ENCODE peak calls at places on chromosome 10, in nine cellular contexts. One of them, this sample, is unnamed.
A peak's percentile ranks its signal among the peaks of the same experiment; 100 is the strongest.

GRCh38 chr10:80191589-80192270 is 13.6 kb downstream of the ANXA11 start:
- DNase-seq in psoas muscle: peak; percentile 61
- DNase-seq in AG09309: no peak
- DNase-seq in heart left ventricle: no peak
- DNase-seq in lower leg skin: no peak
- DNase-seq in dorsolateral prefrontal cortex: no peak
- DNase-seq in RWPE2: no peak
- DNase-seq in cardiac muscle cell: no peak
- DNase-seq in heart right ventricle: no peak
- DNase-seq in this sample: no peak

GRCh38 chr10:127449491-127449890 is 99.6 kb upstream of the NPS start:
- DNase-seq in AG09309: no peak
- DNase-seq in RWPE2: no peak
- DNase-seq in dorsolateral prefrontal cortex: no peak
- DNase-seq in heart left ventricle: no peak
- DNase-seq in psoas muscle: no peak
- DNase-seq in lower leg skin: peak; percentile 3
- DNase-seq in heart right ventricle: no peak
- DNase-seq in cardiac muscle cell: no peak
- DNase-seq in this sample: no peak

GRCh38 chr10:132539894-132540293 is 2.3 kb downstream of the INPP5A start:
- DNase-seq in dorsolateral prefrontal cortex: no peak
- DNase-seq in heart right ventricle: no peak
- DNase-seq in heart left ventricle: no peak
- DNase-seq in AG09309: peak; percentile 27
- DNase-seq in lower leg skin: no peak
- DNase-seq in psoas muscle: no peak
- DNase-seq in cardiac muscle cell: no peak
- DNase-seq in RWPE2: no peak
- DNase-seq in this sample: peak; percentile 60

GRCh38 chr10:30384791-30385201 is 35.7 kb upstream of the MTPAP start:
- DNase-seq in heart left ventricle: no peak
- DNase-seq in psoas muscle: no peak
- DNase-seq in RWPE2: no peak
- DNase-seq in dorsolateral prefrontal cortex: no peak
- DNase-seq in cardiac muscle cell: peak; percentile 50
- DNase-seq in heart right ventricle: no peak
- DNase-seq in AG09309: no peak
- DNase-seq in lower leg skin: peak; percentile 81
- DNase-seq in this sample: peak; percentile 39

GRCh38 chr10:129774082-129774735 is 189.9 kb downstream of the EBF3 start:
- DNase-seq in lower leg skin: peak; percentile 83
- DNase-seq in heart right ventricle: no peak
- DNase-seq in RWPE2: no peak
- DNase-seq in heart left ventricle: peak; percentile 16
- DNase-seq in AG09309: no peak
- DNase-seq in cardiac muscle cell: no peak
- DNase-seq in psoas muscle: no peak
- DNase-seq in dorsolateral prefrontal cortex: no peak
- DNase-seq in this sample: no peak

GRCh38 chr10:127872011-127872741 is 20.6 kb downstream of the CLRN3 start:
- DNase-seq in cardiac muscle cell: no peak
- DNase-seq in dorsolateral prefrontal cortex: peak; percentile 63
- DNase-seq in heart right ventricle: peak; percentile 44
- DNase-seq in AG09309: no peak
- DNase-seq in lower leg skin: peak; percentile 74
- DNase-seq in heart left ventricle: peak; percentile 52
- DNase-seq in psoas muscle: peak; percentile 41
- DNase-seq in RWPE2: no peak
- DNase-seq in this sample: peak; percentile 75

GRCh38 chr10:24097771-24098207 is 111.1 kb upstream of the KIAA1217 start:
- DNase-seq in cardiac muscle cell: no peak
- DNase-seq in AG09309: no peak
- DNase-seq in lower leg skin: no peak
- DNase-seq in heart right ventricle: no peak
- DNase-seq in psoas muscle: no peak
- DNase-seq in heart left ventricle: no peak
- DNase-seq in RWPE2: no peak
- DNase-seq in dorsolateral prefrontal cortex: no peak
- DNase-seq in this sample: no peak

GRCh38 chr10:10824611-10825148 is 193.0 kb upstream of the CELF2 start:
- DNase-seq in lower leg skin: no peak
- DNase-seq in dorsolateral prefrontal cortex: no peak
- DNase-seq in heart right ventricle: peak; percentile 45
- DNase-seq in RWPE2: no peak
- DNase-seq in psoas muscle: peak; percentile 24
- DNase-seq in cardiac muscle cell: peak; percentile 22
- DNase-seq in AG09309: peak; percentile 83
- DNase-seq in heart left ventricle: peak; percentile 40
- DNase-seq in this sample: peak; percentile 97

GRCh38 chr10:129956902-129957673 is 7.0 kb downstream of the EBF3 start:
- DNase-seq in AG09309: no peak
- DNase-seq in cardiac muscle cell: no peak
- DNase-seq in heart right ventricle: no peak
- DNase-seq in RWPE2: no peak
- DNase-seq in lower leg skin: no peak
- DNase-seq in dorsolateral prefrontal cortex: no peak
- DNase-seq in heart left ventricle: no peak
- DNase-seq in psoas muscle: no peak
- DNase-seq in this sample: peak; percentile 21

GRCh38 chr10:3136763-3137611 is 35.6 kb downstream of the PITRM1 start:
- DNase-seq in cardiac muscle cell: no peak
- DNase-seq in psoas muscle: peak; percentile 83
- DNase-seq in heart left ventricle: peak; percentile 59
- DNase-seq in RWPE2: no peak
- DNase-seq in dorsolateral prefrontal cortex: peak; percentile 78
- DNase-seq in lower leg skin: peak; percentile 90
- DNase-seq in heart right ventricle: peak; percentile 56
- DNase-seq in AG09309: peak; percentile 63
- DNase-seq in this sample: no peak

GRCh38 chr10:8312079-8312478 is 257.6 kb downstream of the GATA3 start:
- DNase-seq in heart right ventricle: no peak
- DNase-seq in heart left ventricle: no peak
- DNase-seq in AG09309: no peak
- DNase-seq in dorsolateral prefrontal cortex: no peak
- DNase-seq in lower leg skin: no peak
- DNase-seq in cardiac muscle cell: no peak
- DNase-seq in RWPE2: no peak
- DNase-seq in psoas muscle: no peak
- DNase-seq in this sample: no peak

GRCh38 chr10:49254556-49255318 is 44.2 kb upstream of the C10orf71 start:
- DNase-seq in RWPE2: no peak
- DNase-seq in heart left ventricle: no peak
- DNase-seq in cardiac muscle cell: no peak
- DNase-seq in AG09309: no peak
- DNase-seq in heart right ventricle: no peak
- DNase-seq in dorsolateral prefrontal cortex: no peak
- DNase-seq in lower leg skin: no peak
- DNase-seq in psoas muscle: no peak
- DNase-seq in this sample: no peak

GRCh38 chr10:96959733-96960132 is 127.6 kb downstream of the LCOR start:
- DNase-seq in RWPE2: no peak
- DNase-seq in AG09309: no peak
- DNase-seq in heart right ventricle: no peak
- DNase-seq in dorsolateral prefrontal cortex: no peak
- DNase-seq in cardiac muscle cell: no peak
- DNase-seq in psoas muscle: no peak
- DNase-seq in heart left ventricle: no peak
- DNase-seq in lower leg skin: no peak
- DNase-seq in this sample: no peak

GRCh38 chr10:46234431-46235060 is 52.3 kb upstream of the ANTXRL start:
- DNase-seq in AG09309: no peak
- DNase-seq in cardiac muscle cell: no peak
- DNase-seq in RWPE2: peak; percentile 24
- DNase-seq in heart left ventricle: peak; percentile 11
- DNase-seq in lower leg skin: peak; percentile 69
- DNase-seq in heart right ventricle: peak; percentile 2
- DNase-seq in dorsolateral prefrontal cortex: no peak
- DNase-seq in psoas muscle: no peak
- DNase-seq in this sample: no peak

DNA sequence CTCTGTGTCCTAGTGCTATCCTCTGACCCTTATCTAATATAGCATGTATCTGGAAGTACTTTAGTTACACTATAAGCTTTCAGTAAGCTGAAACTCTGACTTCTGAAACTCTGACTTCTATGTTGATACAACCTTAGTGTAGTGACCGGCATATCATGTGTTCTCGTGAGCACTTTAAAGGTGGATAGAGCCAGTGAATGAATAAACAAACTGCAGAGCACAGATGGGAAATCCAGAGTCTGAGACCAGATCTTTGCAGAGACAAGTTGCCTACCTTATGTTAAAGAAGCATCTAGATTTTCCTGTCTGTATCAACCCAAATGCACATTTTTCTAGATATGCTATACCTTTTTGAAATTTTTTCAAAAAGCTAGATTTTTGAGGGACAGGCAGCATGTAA is 3.5 kb downstream of the ACTA2 start:
- DNase-seq in heart left ventricle: no peak
- DNase-seq in AG09309: no peak
- DNase-seq in RWPE2: no peak
- DNase-seq in lower leg skin: no peak
- DNase-seq in cardiac muscle cell: no peak
- DNase-seq in dorsolateral prefrontal cortex: no peak
- DNase-seq in psoas muscle: no peak
- DNase-seq in heart right ventricle: no peak
- DNase-seq in this sample: no peak
- H3K4me3 ChIP-seq in heart left ventricle: peak overlapping the region; percentile 9
- H3K4me3 ChIP-seq in AG09309: no peak overlapping the region
- H3K4me3 ChIP-seq in RWPE2: no peak overlapping the region
- H3K4me3 ChIP-seq in lower leg skin: no peak overlapping the region
- H3K4me3 ChIP-seq in cardiac muscle cell: no peak overlapping the region
- H3K4me3 ChIP-seq in dorsolateral prefrontal cortex: no peak overlapping the region
- H3K4me3 ChIP-seq in psoas muscle: peak overlapping the region; percentile 55
- H3K4me3 ChIP-seq in heart right ventricle: no peak overlapping the region
- H3K4me3 ChIP-seq in this sample: no peak overlapping the region

GRCh38 chr10:33746878-33747277 is 412.4 kb upstream of the NRP1 start:
- DNase-seq in RWPE2: no peak
- DNase-seq in lower leg skin: no peak
- DNase-seq in psoas muscle: no peak
- DNase-seq in AG09309: no peak
- DNase-seq in cardiac muscle cell: no peak
- DNase-seq in heart right ventricle: no peak
- DNase-seq in dorsolateral prefrontal cortex: no peak
- DNase-seq in heart left ventricle: no peak
- DNase-seq in this sample: peak; percentile 29

GRCh38 chr10:33749042-33749441 is 414.6 kb upstream of the NRP1 start:
- DNase-seq in lower leg skin: no peak
- DNase-seq in psoas muscle: no peak
- DNase-seq in dorsolateral prefrontal cortex: no peak
- DNase-seq in AG09309: no peak
- DNase-seq in RWPE2: no peak
- DNase-seq in cardiac muscle cell: no peak
- DNase-seq in heart left ventricle: no peak
- DNase-seq in heart right ventricle: no peak
- DNase-seq in this sample: peak; percentile 27

GRCh38 chr10:33746176-33746575 is 411.7 kb upstream of the NRP1 start:
- DNase-seq in heart left ventricle: no peak
- DNase-seq in AG09309: no peak
- DNase-seq in cardiac muscle cell: no peak
- DNase-seq in dorsolateral prefrontal cortex: no peak
- DNase-seq in RWPE2: no peak
- DNase-seq in psoas muscle: no peak
- DNase-seq in lower leg skin: no peak
- DNase-seq in heart right ventricle: no peak
- DNase-seq in this sample: no peak

DNA sequence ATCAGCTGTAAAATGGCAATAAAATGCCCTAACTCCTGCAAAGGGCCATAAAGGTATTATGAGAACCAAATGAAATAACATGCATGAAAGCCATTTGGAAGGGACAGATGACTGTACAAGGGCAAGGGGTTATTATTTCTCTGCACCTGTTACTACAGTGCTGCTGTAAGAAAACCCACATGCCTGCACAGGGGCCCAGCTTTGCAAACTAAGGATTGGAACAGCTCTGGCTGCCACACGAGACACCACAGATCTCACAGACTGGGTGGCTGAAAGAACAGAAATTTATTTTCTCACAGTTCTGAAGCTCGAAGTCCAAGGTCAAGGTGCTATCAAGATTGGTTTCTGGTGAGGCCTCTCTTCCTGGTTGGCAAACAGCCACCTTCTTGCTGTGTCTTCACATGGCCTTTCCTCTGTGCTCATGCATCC is 409.0 kb upstream of the NRP1 start:
- DNase-seq in lower leg skin: no peak
- DNase-seq in dorsolateral prefrontal cortex: no peak
- DNase-seq in cardiac muscle cell: no peak
- DNase-seq in RWPE2: no peak
- DNase-seq in AG09309: no peak
- DNase-seq in heart right ventricle: no peak
- DNase-seq in psoas muscle: no peak
- DNase-seq in heart left ventricle: no peak
- DNase-seq in this sample: no peak
- TF ChIP-seq CTCF in lower leg skin: no peak
- TF ChIP-seq CTCF in dorsolateral prefrontal cortex: no peak
- TF ChIP-seq CTCF in cardiac muscle cell: no peak
- TF ChIP-seq CTCF in RWPE2: no peak
- TF ChIP-seq CTCF in AG09309: no peak
- TF ChIP-seq CTCF in heart right ventricle: no peak
- TF ChIP-seq CTCF in psoas muscle: no peak
- TF ChIP-seq CTCF in heart left ventricle: no peak
- TF ChIP-seq CTCF in this sample: no peak

DNA sequence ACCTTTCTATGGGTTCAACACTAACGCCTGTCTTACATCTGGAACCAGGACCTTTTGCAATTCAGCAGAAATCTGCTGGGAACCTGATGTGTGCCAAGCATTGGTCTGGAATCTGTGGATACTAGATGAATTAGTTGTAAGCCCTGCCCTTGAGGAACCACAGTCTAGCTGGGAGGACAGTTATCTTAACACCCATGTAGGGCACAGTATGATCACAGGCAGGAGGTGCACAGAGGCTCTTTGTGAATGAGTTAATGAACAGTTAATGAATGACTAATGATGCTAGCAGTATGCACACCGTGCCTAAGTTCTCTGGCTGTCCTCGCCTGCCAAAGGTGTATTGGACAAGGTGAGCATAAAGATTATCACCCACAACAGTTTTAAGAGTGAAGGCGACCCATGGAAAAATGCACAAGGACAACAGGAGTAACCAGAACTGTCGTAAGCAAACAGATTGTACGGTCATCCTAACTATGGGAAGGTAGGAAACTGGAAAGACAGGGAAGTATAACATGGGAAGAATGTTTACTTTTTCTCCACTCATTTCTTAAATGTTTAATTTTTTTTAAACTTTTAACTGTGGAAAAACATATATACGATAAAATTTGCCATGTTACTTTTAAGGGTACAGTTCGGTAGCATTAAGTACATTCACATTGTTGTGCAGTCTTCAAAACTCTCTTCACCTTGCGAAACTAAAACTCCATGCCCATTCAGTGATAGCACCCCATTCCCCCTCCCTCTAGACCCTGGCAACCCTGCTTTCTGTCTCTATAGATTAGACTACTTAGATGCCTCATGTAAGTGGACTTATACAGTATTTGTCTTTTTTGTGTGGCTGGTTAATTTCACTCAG is 139.9 kb downstream of the CXCL12 start:
- DNase-seq in RWPE2: no peak
- DNase-seq in lower leg skin: no peak
- DNase-seq in heart left ventricle: no peak
- DNase-seq in cardiac muscle cell: no peak
- DNase-seq in heart right ventricle: no peak
- DNase-seq in dorsolateral prefrontal cortex: no peak
- DNase-seq in AG09309: no peak
- DNase-seq in psoas muscle: no peak
- DNase-seq in this sample: no peak
- H3K4me3 ChIP-seq in RWPE2: no peak overlapping the region
- H3K4me3 ChIP-seq in lower leg skin: no peak overlapping the region
- H3K4me3 ChIP-seq in heart left ventricle: no peak overlapping the region
- H3K4me3 ChIP-seq in cardiac muscle cell: no peak overlapping the region
- H3K4me3 ChIP-seq in heart right ventricle: no peak overlapping the region
- H3K4me3 ChIP-seq in dorsolateral prefrontal cortex: no peak overlapping the region
- H3K4me3 ChIP-seq in AG09309: no peak overlapping the region
- H3K4me3 ChIP-seq in psoas muscle: no peak overlapping the region
- H3K4me3 ChIP-seq in this sample: no peak overlapping the region

GRCh38 chr10:16518822-16519221 is 2.9 kb downstream of the C1QL3 start:
- DNase-seq in AG09309: no peak
- DNase-seq in dorsolateral prefrontal cortex: no peak
- DNase-seq in psoas muscle: no peak
- DNase-seq in heart right ventricle: no peak
- DNase-seq in heart left ventricle: no peak
- DNase-seq in cardiac muscle cell: no peak
- DNase-seq in RWPE2: no peak
- DNase-seq in lower leg skin: no peak
- DNase-seq in this sample: peak; percentile 7
- TF ChIP-seq CTCF in AG09309: no peak
- TF ChIP-seq CTCF in dorsolateral prefrontal cortex: peak; percentile 15
- TF ChIP-seq CTCF in psoas muscle: peak; percentile 11
- TF ChIP-seq CTCF in heart right ventricle: no peak
- TF ChIP-seq CTCF in heart left ventricle: no peak
- TF ChIP-seq CTCF in cardiac muscle cell: peak; percentile 34
- TF ChIP-seq CTCF in RWPE2: no peak
- TF ChIP-seq CTCF in lower leg skin: no peak
- TF ChIP-seq CTCF in this sample: peak; percentile 37